ENCODE peak calls at places on chromosome 3, in seven cellular contexts. One of them, this sample, is unnamed. For H3K4me1, the result is how much of the 10 kb centered on the place peaks cover.

GRCh38 chr3:31114929-31115283 is 220.4 kb upstream of the GADL1 start:
- DNase-seq in heart right ventricle: no peak
- DNase-seq in colonic mucosa: no peak
- DNase-seq in cardiac muscle cell: no peak
- DNase-seq in lower lobe of right lung: no peak
- DNase-seq in left ventricle myocardium inferior: no peak
- DNase-seq in psoas muscle: no peak
- DNase-seq in this sample: no peak

GRCh38 chr3:165753560-165753959 is 83.7 kb downstream of the BCHE start:
- DNase-seq in heart right ventricle: no peak
- DNase-seq in colonic mucosa: no peak
- DNase-seq in cardiac muscle cell: peak
- DNase-seq in lower lobe of right lung: no peak
- DNase-seq in left ventricle myocardium inferior: no peak
- DNase-seq in psoas muscle: no peak
- DNase-seq in this sample: no peak

GRCh38 chr3:105970283-105970682 is 101.5 kb upstream of the CBLB start:
- DNase-seq in heart right ventricle: no peak
- DNase-seq in colonic mucosa: peak
- DNase-seq in cardiac muscle cell: peak
- DNase-seq in lower lobe of right lung: peak
- DNase-seq in left ventricle myocardium inferior: no peak
- DNase-seq in psoas muscle: no peak
- DNase-seq in this sample: no peak

GRCh38 chr3:82376883-82377282 is 615.4 kb upstream of the GBE1 start:
- DNase-seq in heart right ventricle: no peak
- DNase-seq in colonic mucosa: no peak
- DNase-seq in cardiac muscle cell: no peak
- DNase-seq in lower lobe of right lung: no peak
- DNase-seq in left ventricle myocardium inferior: no peak
- DNase-seq in psoas muscle: no peak
- DNase-seq in this sample: no peak

GRCh38 chr3:86895202-86895601 is 95.7 kb downstream of the VGLL3 start:
- DNase-seq in heart right ventricle: no peak
- DNase-seq in colonic mucosa: no peak
- DNase-seq in cardiac muscle cell: no peak
- DNase-seq in lower lobe of right lung: no peak
- DNase-seq in left ventricle myocardium inferior: no peak
- DNase-seq in psoas muscle: no peak
- DNase-seq in this sample: no peak

GRCh38 chr3:77048186-77048585 is 8.3 kb downstream of the ROBO2 start:
- DNase-seq in heart right ventricle: no peak
- DNase-seq in colonic mucosa: no peak
- DNase-seq in cardiac muscle cell: no peak
- DNase-seq in lower lobe of right lung: no peak
- DNase-seq in left ventricle myocardium inferior: no peak
- DNase-seq in psoas muscle: no peak
- DNase-seq in this sample: no peak

GRCh38 chr3:182682263-182683229 is 110.8 kb upstream of the ATP11B start:
- DNase-seq in heart right ventricle: peak
- DNase-seq in colonic mucosa: peak
- DNase-seq in cardiac muscle cell: peak
- DNase-seq in lower lobe of right lung: peak
- DNase-seq in left ventricle myocardium inferior: peak
- DNase-seq in psoas muscle: peak
- DNase-seq in this sample: peak

GRCh38 chr3:55235416-55235815 is 251.7 kb downstream of the WNT5A start:
- DNase-seq in heart right ventricle: no peak
- DNase-seq in colonic mucosa: no peak
- DNase-seq in cardiac muscle cell: no peak
- DNase-seq in lower lobe of right lung: no peak
- DNase-seq in left ventricle myocardium inferior: no peak
- DNase-seq in psoas muscle: no peak
- DNase-seq in this sample: no peak

GRCh38 chr3:129123314-129124060 is 1.9 kb upstream of the RAB43 start:
- DNase-seq in heart right ventricle: no peak
- DNase-seq in colonic mucosa: peak
- DNase-seq in cardiac muscle cell: no peak
- DNase-seq in lower lobe of right lung: no peak
- DNase-seq in left ventricle myocardium inferior: no peak
- DNase-seq in psoas muscle: no peak
- DNase-seq in this sample: peak

GRCh38 chr3:38133557-38134405 is 3.1 kb downstream of the ACAA1 start:
- DNase-seq in heart right ventricle: no peak
- DNase-seq in colonic mucosa: peak
- DNase-seq in cardiac muscle cell: no peak
- DNase-seq in lower lobe of right lung: peak
- DNase-seq in left ventricle myocardium inferior: no peak
- DNase-seq in psoas muscle: no peak
- DNase-seq in this sample: peak

GRCh38 chr3:108500728-108501127 is 9.7 kb downstream of the MYH15 start:
- DNase-seq in heart right ventricle: no peak
- DNase-seq in colonic mucosa: no peak
- DNase-seq in cardiac muscle cell: no peak
- DNase-seq in lower lobe of right lung: no peak
- DNase-seq in left ventricle myocardium inferior: no peak
- DNase-seq in psoas muscle: no peak
- DNase-seq in this sample: no peak

GRCh38 chr3:23201154-23201838 is 1.8 kb upstream of the UBE2E2 start:
- DNase-seq in heart right ventricle: no peak
- DNase-seq in colonic mucosa: no peak
- DNase-seq in cardiac muscle cell: peak
- DNase-seq in lower lobe of right lung: no peak
- DNase-seq in left ventricle myocardium inferior: no peak
- DNase-seq in psoas muscle: no peak
- DNase-seq in this sample: no peak

GRCh38 chr3:32620911-32621310 is 50.3 kb upstream of the DYNC1LI1 start:
- DNase-seq in heart right ventricle: no peak
- DNase-seq in colonic mucosa: no peak
- DNase-seq in cardiac muscle cell: no peak
- DNase-seq in lower lobe of right lung: no peak
- DNase-seq in left ventricle myocardium inferior: no peak
- DNase-seq in psoas muscle: no peak
- DNase-seq in this sample: no peak

GRCh38 chr3:33317963-33318708 is 40.9 kb downstream of the FBXL2 start:
- DNase-seq in heart right ventricle: no peak
- DNase-seq in colonic mucosa: no peak
- DNase-seq in cardiac muscle cell: no peak
- DNase-seq in lower lobe of right lung: no peak
- DNase-seq in left ventricle myocardium inferior: no peak
- DNase-seq in psoas muscle: no peak
- DNase-seq in this sample: no peak

GRCh38 chr3:174243194-174243593 is 615.9 kb upstream of the NAALADL2 start:
- DNase-seq in heart right ventricle: no peak
- DNase-seq in colonic mucosa: no peak
- DNase-seq in cardiac muscle cell: peak
- DNase-seq in lower lobe of right lung: no peak
- DNase-seq in left ventricle myocardium inferior: no peak
- DNase-seq in psoas muscle: no peak
- DNase-seq in this sample: no peak

GRCh38 chr3:148330486-148330885 is 367.2 kb upstream of the AGTR1 start:
- DNase-seq in heart right ventricle: no peak
- DNase-seq in colonic mucosa: no peak
- DNase-seq in cardiac muscle cell: no peak
- DNase-seq in lower lobe of right lung: no peak
- DNase-seq in left ventricle myocardium inferior: no peak
- DNase-seq in psoas muscle: no peak
- DNase-seq in this sample: no peak

GRCh38 chr3:41370307-41370706 is 171.0 kb downstream of the CTNNB1 start:
- DNase-seq in heart right ventricle: no peak
- DNase-seq in colonic mucosa: no peak
- DNase-seq in cardiac muscle cell: no peak
- DNase-seq in lower lobe of right lung: no peak
- DNase-seq in left ventricle myocardium inferior: no peak
- DNase-seq in psoas muscle: no peak
- DNase-seq in this sample: no peak

GRCh38 chr3:58837863-58838255 is 171.3 kb upstream of the FAM3D start:
- DNase-seq in heart right ventricle: no peak
- DNase-seq in colonic mucosa: no peak
- DNase-seq in cardiac muscle cell: no peak
- DNase-seq in lower lobe of right lung: no peak
- DNase-seq in left ventricle myocardium inferior: no peak
- DNase-seq in psoas muscle: no peak
- DNase-seq in this sample: no peak

GRCh38 chr3:87792532-87793321 is 266.1 kb downstream of the CGGBP1 start:
- DNase-seq in heart right ventricle: peak
- DNase-seq in colonic mucosa: no peak
- DNase-seq in cardiac muscle cell: peak
- DNase-seq in lower lobe of right lung: peak
- DNase-seq in left ventricle myocardium inferior: no peak
- DNase-seq in psoas muscle: no peak
- DNase-seq in this sample: peak

GRCh38 chr3:65907232-65908130 is 131.2 kb downstream of the MAGI1 start:
- DNase-seq in heart right ventricle: no peak
- DNase-seq in colonic mucosa: no peak
- DNase-seq in cardiac muscle cell: no peak
- DNase-seq in lower lobe of right lung: no peak
- DNase-seq in left ventricle myocardium inferior: no peak
- DNase-seq in psoas muscle: no peak
- DNase-seq in this sample: no peak

GRCh38 chr3:59817511-59817910 is 767.7 kb upstream of the CFAP20DC start:
- DNase-seq in heart right ventricle: no peak
- DNase-seq in colonic mucosa: no peak
- DNase-seq in cardiac muscle cell: no peak
- DNase-seq in lower lobe of right lung: no peak
- DNase-seq in left ventricle myocardium inferior: no peak
- DNase-seq in psoas muscle: no peak
- DNase-seq in this sample: no peak

GRCh38 chr3:14252321-14253021 is 73.9 kb downstream of the LSM3 start:
- DNase-seq in heart right ventricle: no peak
- DNase-seq in colonic mucosa: no peak
- DNase-seq in cardiac muscle cell: no peak
- DNase-seq in lower lobe of right lung: no peak
- DNase-seq in left ventricle myocardium inferior: no peak
- DNase-seq in psoas muscle: no peak
- DNase-seq in this sample: no peak

GRCh38 chr3:162489853-162490252 is 993.2 kb downstream of the OTOL1 start:
- DNase-seq in heart right ventricle: no peak
- DNase-seq in colonic mucosa: no peak
- DNase-seq in cardiac muscle cell: peak
- DNase-seq in lower lobe of right lung: no peak
- DNase-seq in left ventricle myocardium inferior: no peak
- DNase-seq in psoas muscle: no peak
- DNase-seq in this sample: no peak

GRCh38 chr3:57383421-57383820 is 90.9 kb upstream of the ASB14 start:
- DNase-seq in heart right ventricle: no peak
- DNase-seq in colonic mucosa: no peak
- DNase-seq in cardiac muscle cell: no peak
- DNase-seq in lower lobe of right lung: no peak
- DNase-seq in left ventricle myocardium inferior: no peak
- DNase-seq in psoas muscle: no peak
- DNase-seq in this sample: no peak

GRCh38 chr3:194285859-194286197 is 65.3 kb downstream of the CPN2 start:
- DNase-seq in heart right ventricle: no peak
- DNase-seq in colonic mucosa: no peak
- DNase-seq in cardiac muscle cell: peak
- DNase-seq in lower lobe of right lung: no peak
- DNase-seq in left ventricle myocardium inferior: no peak
- DNase-seq in psoas muscle: no peak
- DNase-seq in this sample: no peak

GRCh38 chr3:25293736-25294135 is 134.3 kb upstream of the RARB start:
- DNase-seq in heart right ventricle: no peak
- DNase-seq in colonic mucosa: no peak
- DNase-seq in cardiac muscle cell: peak
- DNase-seq in lower lobe of right lung: no peak
- DNase-seq in left ventricle myocardium inferior: no peak
- DNase-seq in psoas muscle: no peak
- DNase-seq in this sample: no peak

GRCh38 chr3:152198655-152199054 is 70.1 kb upstream of the MBNL1 start:
- DNase-seq in heart right ventricle: no peak
- DNase-seq in colonic mucosa: no peak
- DNase-seq in cardiac muscle cell: no peak
- DNase-seq in lower lobe of right lung: no peak
- DNase-seq in left ventricle myocardium inferior: no peak
- DNase-seq in psoas muscle: no peak
- DNase-seq in this sample: no peak
- H3K4me1 ChIP-seq in heart right ventricle: under half
- H3K4me1 ChIP-seq in colonic mucosa: under half
- H3K4me1 ChIP-seq in cardiac muscle cell: under half
- H3K4me1 ChIP-seq in lower lobe of right lung: under half
- H3K4me1 ChIP-seq in left ventricle myocardium inferior: half or more
- H3K4me1 ChIP-seq in psoas muscle: under half
- H3K4me1 ChIP-seq in this sample: under half

GRCh38 chr3:186453531-186453930 is 90.6 kb downstream of the CRYGS start:
- DNase-seq in heart right ventricle: no peak
- DNase-seq in colonic mucosa: no peak
- DNase-seq in cardiac muscle cell: no peak
- DNase-seq in lower lobe of right lung: no peak
- DNase-seq in left ventricle myocardium inferior: no peak
- DNase-seq in psoas muscle: no peak
- DNase-seq in this sample: no peak
- H3K4me1 ChIP-seq in heart right ventricle: under half
- H3K4me1 ChIP-seq in colonic mucosa: under half
- H3K4me1 ChIP-seq in cardiac muscle cell: under half
- H3K4me1 ChIP-seq in lower lobe of right lung: under half
- H3K4me1 ChIP-seq in left ventricle myocardium inferior: under half
- H3K4me1 ChIP-seq in psoas muscle: under half
- H3K4me1 ChIP-seq in this sample: under half

GRCh38 chr3:188904670-188905069 is 267.1 kb upstream of the TPRG1 start:
- DNase-seq in heart right ventricle: no peak
- DNase-seq in colonic mucosa: no peak
- DNase-seq in cardiac muscle cell: peak
- DNase-seq in lower lobe of right lung: no peak
- DNase-seq in left ventricle myocardium inferior: no peak
- DNase-seq in psoas muscle: no peak
- DNase-seq in this sample: no peak

GRCh38 chr3:188905580-188905979 is 266.2 kb upstream of the TPRG1 start:
- DNase-seq in heart right ventricle: no peak
- DNase-seq in colonic mucosa: no peak
- DNase-seq in cardiac muscle cell: no peak
- DNase-seq in lower lobe of right lung: no peak
- DNase-seq in left ventricle myocardium inferior: no peak
- DNase-seq in psoas muscle: no peak
- DNase-seq in this sample: no peak

GRCh38 chr3:188908002-188908850 is 263.5 kb upstream of the TPRG1 start:
- DNase-seq in heart right ventricle: no peak
- DNase-seq in colonic mucosa: peak
- DNase-seq in cardiac muscle cell: no peak
- DNase-seq in lower lobe of right lung: no peak
- DNase-seq in left ventricle myocardium inferior: no peak
- DNase-seq in psoas muscle: no peak
- DNase-seq in this sample: no peak

GRCh38 chr3:188901671-188902331 is 270.0 kb upstream of the TPRG1 start:
- DNase-seq in heart right ventricle: no peak
- DNase-seq in colonic mucosa: no peak
- DNase-seq in cardiac muscle cell: no peak
- DNase-seq in lower lobe of right lung: no peak
- DNase-seq in left ventricle myocardium inferior: no peak
- DNase-seq in psoas muscle: no peak
- DNase-seq in this sample: no peak

GRCh38 chr3:188905991-188906635 is 265.7 kb upstream of the TPRG1 start:
- DNase-seq in heart right ventricle: no peak
- DNase-seq in colonic mucosa: no peak
- DNase-seq in cardiac muscle cell: no peak
- DNase-seq in lower lobe of right lung: no peak
- DNase-seq in left ventricle myocardium inferior: no peak
- DNase-seq in psoas muscle: no peak
- DNase-seq in this sample: no peak
- H3K4me1 ChIP-seq in heart right ventricle: under half
- H3K4me1 ChIP-seq in colonic mucosa: under half
- H3K4me1 ChIP-seq in cardiac muscle cell: under half
- H3K4me1 ChIP-seq in lower lobe of right lung: under half
- H3K4me1 ChIP-seq in left ventricle myocardium inferior: under half
- H3K4me1 ChIP-seq in psoas muscle: under half
- H3K4me1 ChIP-seq in this sample: under half

GRCh38 chr3:42880183-42880582 is 4.5 kb upstream of the CYP8B1 start:
- DNase-seq in heart right ventricle: no peak
- DNase-seq in colonic mucosa: no peak
- DNase-seq in cardiac muscle cell: no peak
- DNase-seq in lower lobe of right lung: no peak
- DNase-seq in left ventricle myocardium inferior: no peak
- DNase-seq in psoas muscle: no peak
- DNase-seq in this sample: peak
- H3K4me1 ChIP-seq in heart right ventricle: under half
- H3K4me1 ChIP-seq in colonic mucosa: under half
- H3K4me1 ChIP-seq in cardiac muscle cell: under half
- H3K4me1 ChIP-seq in lower lobe of right lung: under half
- H3K4me1 ChIP-seq in left ventricle myocardium inferior: under half
- H3K4me1 ChIP-seq in psoas muscle: under half
- H3K4me1 ChIP-seq in this sample: under half